ENCODE peak calls at places on chromosome X, in eight cellular contexts. U, E, O, A, K, J, B and Z are unnamed samples.

GRCh38 chrX:134244043-134244442 is 7.1 kb downstream of the CCDC160 start:
- DNase-seq in O (no peak), U (peak), E (no peak), J (no peak), A (peak), B (no peak), K (no peak), Z (peak)

GRCh38 chrX:33188881-33189280 is 22.5 kb downstream of the DMD start:
- DNase-seq in E (no peak), K (no peak), A (no peak), O (no peak), U (no peak), B (no peak), J (no peak), Z (no peak)

GRCh38 chrX:130975947-130976346 is 72.9 kb upstream of the ENOX2 start:
- DNase-seq in K (peak), U (peak), O (peak), B (peak), E (no peak), A (peak), J (no peak), Z (peak)

GRCh38 chrX:152876931-152877840 is 20.7 kb upstream of the ZNF185 start:
- DNase-seq in O (no peak), J (no peak), K (no peak), U (no peak), A (no peak), B (no peak), E (no peak), Z (no peak)

GRCh38 chrX:153706799-153707198 is 17.4 kb downstream of the BCAP31 start:
- DNase-seq in E (no peak), U (no peak), A (no peak), K (no peak), B (no peak), O (no peak), J (no peak), Z (no peak)

GRCh38 chrX:106484233-106484632 is 127.5 kb upstream of the RADX start:
- DNase-seq in E (no peak), B (no peak), J (no peak), O (no peak), A (no peak), U (no peak), K (peak), Z (no peak)

GRCh38 chrX:645024-645376 is 14.4 kb downstream of the SHOX start:
- DNase-seq in O (no peak), E (no peak), J (no peak), B (no peak), A (peak), U (no peak), K (no peak), Z (no peak)

GRCh38 chrX:31497086-31497485 is 425.2 kb upstream of the FTHL17 start:
- DNase-seq in K (no peak), B (no peak), U (no peak), J (no peak), O (no peak), E (no peak), A (peak), Z (no peak)

GRCh38 chrX:140672840-140673731 is 36.5 kb upstream of the LINC00632 start:
- DNase-seq in K (no peak), B (no peak), J (no peak), A (no peak), E (no peak), O (no peak), U (no peak), Z (no peak)

GRCh38 chrX:17597836-17598434 is 139.4 kb upstream of the SCML1 start:
- DNase-seq in U (peak), B (peak), K (no peak), A (no peak), E (no peak), O (no peak), J (no peak), Z (peak)

GRCh38 chrX:123206222-123206621 is 22.1 kb downstream of the GRIA3 start:
- DNase-seq in U (no peak), K (no peak), O (no peak), J (no peak), E (no peak), A (no peak), B (no peak), Z (no peak)

GRCh38 chrX:84956304-84956703 is 47.4 kb upstream of the APOOL start:
- DNase-seq in J (no peak), O (no peak), A (no peak), E (no peak), K (no peak), B (no peak), U (no peak), Z (no peak)

GRCh38 chrX:134374294-134374693 is 85.7 kb upstream of the HPRT1 start:
- DNase-seq in O (no peak), J (no peak), A (no peak), K (peak), E (no peak), B (peak), U (peak), Z (no peak)

GRCh38 chrX:73577368-73577767 is 14.4 kb downstream of the CHIC1 start:
- DNase-seq in K (no peak), O (no peak), E (no peak), B (no peak), U (peak), J (no peak), A (peak), Z (peak)

GRCh38 chrX:101265869-101266428 is 25.2 kb downstream of the TAF7L start:
- DNase-seq in O (no peak), U (no peak), B (peak), J (no peak), A (peak), E (no peak), K (no peak), Z (no peak)

GRCh38 chrX:13620202-13620601 is 32.7 kb upstream of the TCEANC start:
- DNase-seq in B (no peak), K (no peak), U (no peak), A (no peak), E (no peak), J (no peak), O (no peak), Z (no peak)

GRCh38 chrX:135973025-135973547 is 702 bp downstream of the MMGT1 start:
- DNase-seq in U (peak), B (peak), K (peak), J (no peak), O (no peak), E (no peak), A (peak), Z (peak)

GRCh38 chrX:155997436-155997835 is at the start of gene IL9R:
- DNase-seq in J (peak), K (peak), U (no peak), O (no peak), A (no peak), B (no peak), E (no peak), Z (no peak)

GRCh38 chrX:70969635-70970481 is 39.0 kb upstream of the SLC7A3 start:
- DNase-seq in U (no peak), J (no peak), K (no peak), O (no peak), B (no peak), A (no peak), E (no peak), Z (no peak)

GRCh38 chrX:79592259-79592658 is 225.1 kb upstream of the ITM2A start:
- DNase-seq in U (no peak), O (no peak), A (no peak), E (no peak), B (no peak), K (no peak), J (no peak), Z (no peak)

GRCh38 chrX:72545990-72546389 is 26.7 kb downstream of the HDAC8 start:
- DNase-seq in O (no peak), E (no peak), B (no peak), K (no peak), U (peak), J (no peak), A (no peak), Z (peak)

GRCh38 chrX:3526084-3526483 is 179.6 kb upstream of the MXRA5 start:
- DNase-seq in U (no peak), J (no peak), B (no peak), E (no peak), K (no peak), O (no peak), A (peak), Z (no peak)

GRCh38 chrX:110938977-110939732 is 143.5 kb upstream of the CHRDL1 start:
- DNase-seq in K (no peak), A (no peak), E (no peak), J (no peak), O (no peak), B (no peak), U (peak), Z (no peak)

GRCh38 chrX:3346436-3347329 is at the start of gene MXRA5:
- DNase-seq in K (no peak), J (no peak), U (no peak), A (peak), O (no peak), B (peak), E (no peak), Z (peak)

GRCh38 chrX:7218321-7219152 is 70.6 kb upstream of the PUDP start:
- DNase-seq in K (no peak), U (no peak), E (no peak), A (no peak), O (no peak), B (no peak), J (no peak), Z (no peak)

GRCh38 chrX:107775000-107775733 is 420 bp downstream of the TSC22D3 start:
- DNase-seq in U (no peak), B (no peak), A (no peak), K (no peak), O (no peak), J (no peak), E (no peak), Z (no peak)

GRCh38 chrX:94961730-94962129 is 1287.7 kb downstream of the FAM133A start:
- DNase-seq in O (peak), U (no peak), E (no peak), B (no peak), A (no peak), J (no peak), K (peak), Z (no peak)

GRCh38 chrX:135596495-135596894 is 76.0 kb downstream of the INTS6L start:
- DNase-seq in O (peak), E (peak), A (peak), K (peak), J (peak), U (peak), B (peak), Z (peak)

GRCh38 chrX:41389311-41389888 is 55.4 kb downstream of the DDX3X start:
- DNase-seq in A (no peak), O (no peak), U (peak), B (no peak), E (no peak), J (no peak), K (no peak), Z (peak)

GRCh38 chrX:29852767-29853166 is 362.6 kb upstream of the MAGEB2 start:
- DNase-seq in A (no peak), B (no peak), J (no peak), E (no peak), K (no peak), U (no peak), O (no peak), Z (no peak)

GRCh38 chrX:35351212-35351611 is 408.6 kb downstream of the FAM47B start:
- DNase-seq in K (no peak), A (no peak), B (peak), J (no peak), O (no peak), E (no peak), U (no peak), Z (no peak)

GRCh38 chrX:76148753-76149152 is 24.1 kb upstream of the PBDC1 start:
- DNase-seq in E (no peak), K (peak), O (peak), J (peak), A (peak), B (peak), U (peak), Z (peak)

GRCh38 chrX:153349952-153350351 is 16.0 kb downstream of the ZNF275 start:
- DNase-seq in K (no peak), O (no peak), U (no peak), E (no peak), A (peak), B (no peak), J (no peak), Z (no peak)

GRCh38 chrX:154310991-154311541 is 15.5 kb downstream of the TKTL1 start:
- DNase-seq in O (no peak), A (peak), B (no peak), J (no peak), E (no peak), U (no peak), K (no peak), Z (no peak)

GRCh38 chrX:27842867-27843266 is 35.1 kb downstream of the MAGEB10 start:
- DNase-seq in U (no peak), J (no peak), B (no peak), O (no peak), A (no peak), K (no peak), E (no peak), Z (no peak)

GRCh38 chrX:155983326-155983725 is 14.2 kb upstream of the IL9R start:
- DNase-seq in A (no peak), B (no peak), J (no peak), K (no peak), O (no peak), U (no peak), E (no peak), Z (no peak)